ENCODE peak calls at places on chromosomes 7 and 10, in ten cellular contexts. G is stomach, M is endothelial cell of umbilical vein, N is body of pancreas, X is testis, B is heart right ventricle, O is brain microvascular endothelial cell, S is fibroblast of lung, I is pancreas, R is cardiac muscle cell. Z is an unnamed sample. For H3K27me3, the result is how much of the 10 kb centered on the place peaks cover.

GRCh38 chr7:155953781-155954549 is 141.7 kb upstream of the SHH start:
- DNase-seq in S (no peak), M (no peak), B (no peak), N (peak), O (no peak), X (no peak), I (no peak), G (peak), R (no peak), Z (no peak)

GRCh38 chr10:58486821-58487220 is 25.9 kb upstream of the BICC1 start:
- DNase-seq in S (peak), M (no peak), N (no peak), X (no peak), G (no peak), O (no peak), R (peak), B (no peak), I (no peak), Z (no peak)

GRCh38 chr7:14858410-14858809 is 44.1 kb downstream of the DGKB start:
- DNase-seq in M (no peak), G (no peak), O (no peak), B (no peak), S (no peak), R (no peak), N (no peak), I (no peak), X (no peak), Z (peak)

GRCh38 chr10:6665847-6666246 is 85.8 kb upstream of the PRKCQ start:
- DNase-seq in I (no peak), O (no peak), R (no peak), S (no peak), B (no peak), M (no peak), G (no peak), N (no peak), X (no peak), Z (no peak)

GRCh38 chr7:22208806-22209205 is 148.1 kb downstream of the RAPGEF5 start:
- DNase-seq in M (no peak), G (no peak), X (no peak), B (no peak), N (no peak), I (no peak), S (no peak), R (no peak), O (no peak), Z (no peak)

GRCh38 chr7:81127991-81128390 is 209.1 kb upstream of the SEMA3C start:
- DNase-seq in B (no peak), M (peak), S (no peak), N (no peak), O (no peak), I (no peak), R (no peak), X (no peak), G (no peak), Z (no peak)

GRCh38 chr7:105808703-105809590 is 67.5 kb downstream of the ATXN7L1 start:
- DNase-seq in O (peak), B (no peak), N (peak), I (no peak), S (peak), X (no peak), R (peak), M (peak), G (peak), Z (no peak)

GRCh38 chr7:2201128-2201527 is 31.6 kb downstream of the MAD1L1 start:
- DNase-seq in G (no peak), X (no peak), R (no peak), O (no peak), I (no peak), B (no peak), M (no peak), N (no peak), S (no peak), Z (no peak)

GRCh38 chr10:57818522-57818921 is 449.2 kb downstream of the IPMK start:
- DNase-seq in G (no peak), M (no peak), N (no peak), X (no peak), O (no peak), I (no peak), R (no peak), B (no peak), S (no peak), Z (no peak)

GRCh38 chr7:150800576-150801241 is at the start of gene TMEM176A:
- DNase-seq in N (peak), S (no peak), G (no peak), X (no peak), R (no peak), O (no peak), M (no peak), B (peak), I (peak), Z (peak)

GRCh38 chr7:132575987-132576722 is at the start of gene PLXNA4:
- DNase-seq in G (no peak), O (no peak), M (peak), R (peak), B (peak), S (peak), N (no peak), I (peak), X (peak), Z (no peak)

GRCh38 chr10:128044961-128045832 is 81.0 kb downstream of the MKI67 start:
- DNase-seq in B (no peak), N (no peak), G (no peak), M (no peak), R (no peak), O (no peak), X (no peak), I (no peak), S (no peak), Z (no peak)

GRCh38 chr7:87574630-87575029 is 26.1 kb downstream of the ABCB1 start:
- DNase-seq in S (peak), O (no peak), M (peak), I (no peak), G (no peak), R (peak), N (no peak), X (no peak), B (no peak), Z (no peak)

GRCh38 chr10:55287346-55287745 is 486.3 kb upstream of the PCDH15 start:
- DNase-seq in B (no peak), G (no peak), I (no peak), S (peak), M (peak), N (no peak), R (no peak), X (no peak), O (no peak), Z (no peak)

GRCh38 chr10:2839081-2839725 is 228.1 kb upstream of the PFKP start:
- DNase-seq in O (no peak), G (no peak), X (peak), M (peak), B (no peak), N (peak), S (no peak), R (peak), I (no peak), Z (peak)

GRCh38 chr7:139669106-139670061 is 108.4 kb downstream of the HIPK2 start:
- DNase-seq in N (no peak), I (no peak), G (no peak), O (no peak), R (no peak), M (no peak), B (no peak), S (no peak), X (no peak), Z (no peak)

GRCh38 chr10:71771821-71772617 is 1.3 kb downstream of the VSIR start:
- DNase-seq in B (peak), G (peak), R (peak), I (no peak), S (peak), M (peak), O (peak), X (peak), N (peak), Z (no peak)

GRCh38 chr7:123635551-123636359 is 19.9 kb upstream of the LMOD2 start:
- DNase-seq in I (no peak), R (peak), B (no peak), S (peak), O (peak), X (no peak), M (peak), N (no peak), G (no peak), Z (no peak)

GRCh38 chr10:42982886-42983594 is 93.8 kb upstream of the RET start:
- DNase-seq in G (peak), M (no peak), X (no peak), S (no peak), B (no peak), N (no peak), O (no peak), R (no peak), I (peak), Z (no peak)

GRCh38 chr10:115706482-115707076 is 566.4 kb downstream of the GFRA1 start:
- DNase-seq in G (no peak), N (peak), I (no peak), X (no peak), B (no peak), O (peak), M (peak), R (peak), S (peak), Z (no peak)

GRCh38 chr10:86868353-86868752 is 89.1 kb downstream of the MMRN2 start:
- DNase-seq in R (peak), O (peak), N (no peak), I (no peak), M (peak), B (no peak), G (no peak), S (peak), X (peak), Z (peak)

GRCh38 chr10:16967000-16967865 is 150.0 kb upstream of the RSU1 start:
- DNase-seq in R (peak), M (peak), S (peak), X (no peak), G (no peak), B (no peak), I (no peak), O (peak), N (no peak), Z (no peak)

GRCh38 chr10:83533290-83533689 is 606.0 kb upstream of the GHITM start:
- DNase-seq in N (no peak), I (no peak), S (no peak), B (no peak), O (no peak), R (no peak), G (no peak), X (no peak), M (no peak), Z (no peak)

GRCh38 chr7:151080091-151080521 is 503 bp downstream of the FASTK start:
- DNase-seq in R (peak), B (no peak), M (no peak), N (no peak), G (no peak), I (peak), O (no peak), S (no peak), X (no peak), Z (peak)

GRCh38 chr10:129545257-129545656 is 78.2 kb downstream of the MGMT start:
- DNase-seq in R (peak), G (no peak), O (peak), S (peak), X (no peak), N (no peak), B (no peak), I (no peak), M (no peak), Z (no peak)

GRCh38 chr7:33764752-33765451 is 140.4 kb upstream of the BMPER start:
- DNase-seq in S (peak), I (no peak), G (peak), B (no peak), O (peak), X (no peak), R (peak), M (peak), N (peak), Z (no peak)

GRCh38 chr7:27157717-27158431 is 1.4 kb upstream of the HOXA7 start:
- DNase-seq in M (no peak), O (no peak), N (peak), G (peak), B (no peak), I (peak), R (no peak), X (no peak), S (no peak), Z (peak)

GRCh38 chr10:60314306-60314940 is 75.3 kb downstream of the ANK3 start:
- DNase-seq in B (no peak), X (no peak), O (peak), S (peak), N (no peak), M (peak), R (peak), I (no peak), G (no peak), Z (no peak)

GRCh38 chr7:115097175-115097671 is 175.3 kb downstream of the MDFIC start:
- DNase-seq in G (no peak), B (no peak), X (no peak), R (peak), O (peak), N (no peak), S (peak), M (peak), I (no peak), Z (no peak)

DNA sequence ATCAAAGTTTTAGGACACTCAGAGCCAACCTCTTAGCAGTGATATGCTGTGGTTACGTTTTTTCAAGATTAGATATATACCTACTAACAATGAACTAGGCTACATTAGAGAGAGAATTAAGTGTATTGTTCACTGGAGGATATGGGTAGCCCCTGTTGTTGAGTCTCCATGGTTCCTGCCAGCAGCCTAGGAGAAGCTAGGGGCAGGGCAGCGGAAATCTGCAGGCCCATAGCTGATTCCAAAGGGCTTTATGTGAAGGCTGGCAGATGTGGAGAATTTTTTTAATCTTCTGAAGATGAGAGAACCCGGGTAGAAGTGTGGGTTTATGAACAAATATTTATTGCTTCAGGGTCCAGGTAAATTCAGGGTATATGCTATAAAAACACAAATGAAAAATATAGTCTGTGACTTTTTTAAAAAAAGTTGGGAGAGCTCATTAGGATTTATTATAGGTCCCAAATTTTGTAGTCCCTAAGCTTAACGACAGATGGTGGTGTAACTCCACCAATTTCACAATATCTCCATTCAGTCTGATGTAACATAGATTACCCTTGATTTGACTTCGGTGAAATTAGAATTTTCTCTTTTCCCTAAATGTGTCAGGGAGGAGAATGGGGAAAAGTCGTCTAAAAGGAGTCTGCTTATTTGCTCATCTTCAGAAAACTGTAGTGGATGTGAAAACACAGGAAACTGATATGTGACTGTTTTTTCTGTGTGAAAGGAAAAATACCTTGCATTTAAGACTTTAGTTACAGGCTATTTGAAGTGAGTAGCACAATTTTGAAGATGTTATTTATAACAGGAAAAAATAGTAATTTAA is 163.0 kb upstream of the PPP1R3A start:
- DNase-seq in N (peak), B (no peak), M (peak), R (peak), X (no peak), O (peak), I (no peak), G (no peak), S (peak), Z (peak)
- TF ChIP-seq CTCF in N (peak), B (peak), M (peak), R (peak), X (peak), O (peak), I (peak), G (no peak), S (peak), Z (peak)

DNA sequence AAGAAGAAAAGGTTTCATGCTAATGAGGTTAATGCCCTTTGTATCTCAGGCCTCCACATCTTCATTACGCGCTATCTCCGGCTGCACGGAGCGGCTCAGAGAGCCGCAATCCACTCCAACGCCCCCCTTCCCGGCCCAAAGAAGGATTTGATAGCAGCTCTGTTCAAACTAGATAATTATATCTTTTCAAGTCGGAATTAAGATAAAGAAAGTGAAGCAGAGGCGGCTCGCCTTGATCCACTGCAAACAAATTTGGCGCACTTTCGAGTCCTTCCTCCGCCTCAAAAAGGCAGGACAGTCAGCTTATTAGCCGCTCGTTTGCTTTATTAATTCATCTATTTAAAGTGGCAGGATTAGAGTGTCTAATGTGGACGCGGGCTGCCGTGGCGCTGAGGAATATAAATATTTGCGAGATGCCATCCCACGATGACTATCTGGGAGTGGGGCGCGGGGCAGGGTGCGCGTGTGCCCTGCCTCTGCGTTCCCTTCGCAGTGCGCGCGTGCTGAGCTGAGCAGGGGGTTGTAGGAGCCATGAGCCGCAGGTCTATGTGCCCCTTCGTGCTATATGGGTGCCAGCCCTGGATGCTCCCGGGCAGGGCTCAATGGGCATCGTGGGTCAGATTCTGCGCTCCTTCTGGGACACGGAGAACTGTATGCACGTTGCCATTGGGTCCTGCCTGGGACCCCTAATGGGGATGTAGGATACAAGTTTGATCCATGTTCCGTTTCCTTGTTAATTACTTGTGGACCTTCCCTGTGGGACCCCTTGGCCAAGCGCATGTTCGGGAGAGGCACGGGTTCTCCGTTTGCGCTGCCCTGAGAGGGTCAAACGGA is 9.0 kb downstream of the EMX2 start:
- DNase-seq in N (no peak), M (no peak), S (no peak), O (no peak), G (no peak), I (no peak), X (no peak), R (no peak), B (no peak), Z (no peak)
- H3K27me3 ChIP-seq in N (under half), M (half or more), S (under half), O (half or more), G (under half), I (under half), X (under half), R (half or more), B (half or more), Z (half or more)

DNA sequence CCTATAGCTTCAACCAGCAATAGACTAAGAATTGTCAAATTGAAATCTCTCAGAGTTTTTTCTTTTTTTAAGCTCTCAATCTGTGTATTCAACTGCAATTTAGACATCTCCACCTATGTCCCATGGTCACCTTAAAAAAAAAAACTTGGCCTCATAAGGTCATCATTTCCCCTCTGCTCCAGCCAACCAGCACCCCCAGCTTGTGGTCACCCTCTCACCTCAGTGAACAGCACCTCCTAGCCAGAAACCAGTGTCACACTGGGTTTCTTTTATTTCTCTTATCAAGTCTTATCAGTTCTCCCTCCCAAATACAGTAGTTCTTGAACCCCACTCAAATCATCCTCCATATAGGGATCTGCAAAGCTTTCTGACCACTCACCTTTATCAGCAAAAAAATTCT is 4.0 kb downstream of the ITGB1 start:
- DNase-seq in S (no peak), I (no peak), R (no peak), M (no peak), B (no peak), G (no peak), O (no peak), X (no peak), N (no peak), Z (no peak)
- TF ChIP-seq CTCF in S (no peak), I (no peak), R (no peak), M (no peak), B (no peak), G (no peak), O (peak), X (no peak), N (no peak), Z (no peak)

GRCh38 chr7:527723-528122 is 8.1 kb upstream of the PDGFA start:
- DNase-seq in R (no peak), G (no peak), B (no peak), I (peak), O (no peak), M (no peak), X (no peak), N (no peak), S (no peak), Z (no peak)

GRCh38 chr7:526474-527034 is 6.9 kb upstream of the PDGFA start:
- DNase-seq in M (no peak), I (peak), B (peak), N (no peak), O (no peak), G (no peak), X (no peak), R (no peak), S (no peak), Z (no peak)

GRCh38 chr7:531777-532176 is 12.1 kb upstream of the PDGFA start:
- DNase-seq in S (no peak), R (no peak), M (no peak), I (peak), O (no peak), N (no peak), G (no peak), B (no peak), X (no peak), Z (no peak)

GRCh38 chr7:525740-526139 is 6.1 kb upstream of the PDGFA start:
- DNase-seq in N (no peak), G (no peak), X (no peak), R (no peak), O (no peak), S (no peak), M (no peak), I (no peak), B (peak), Z (no peak)

DNA sequence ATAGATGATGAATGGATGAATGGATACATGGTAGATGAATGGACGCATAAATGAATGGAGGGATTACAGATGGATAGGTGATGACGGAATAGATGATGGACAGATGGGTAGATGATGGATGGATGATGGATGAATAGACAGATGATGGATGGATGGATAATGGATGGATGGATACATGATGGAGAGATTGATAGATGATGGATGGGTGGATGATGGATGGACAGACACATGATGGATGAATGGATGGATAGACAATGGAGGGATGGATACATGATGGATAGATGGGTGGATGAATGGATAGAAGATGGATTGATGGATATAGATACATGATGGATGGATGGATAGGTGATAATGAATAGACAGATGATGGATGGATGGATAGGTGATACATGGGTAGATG is 8.8 kb upstream of the PDGFA start:
- DNase-seq in S (no peak), N (no peak), R (no peak), O (no peak), G (no peak), M (no peak), I (no peak), X (no peak), B (no peak), Z (no peak)
- H3K27me3 ChIP-seq in S (under half), N (under half), R (under half), O (under half), G (under half), M (under half), I (under half), X (under half), B (under half), Z (under half)

Z was measured in WERI-Rb-1.